ENCODE peak calls at places on chromosomes 7 and 10, in seven cellular contexts. L is lower leg skin, A is transverse colon, K is brain microvascular endothelial cell, G is epithelial cell of esophagus, X is epithelial cell of proximal tubule, D is BJ. U is an unnamed sample.
A peak's percentile ranks its signal among the peaks of the same experiment; 100 is the strongest.

GRCh38 chr10:1874533-1874932 is 137.2 kb upstream of the ADARB2 start:
- DNase-seq in L (no peak), A (no peak), K (no peak), G (no peak), X (no peak), D (no peak), U (no peak)

GRCh38 chr7:4842302-4843064 is 19.3 kb downstream of the PAPOLB start:
- DNase-seq in L (no peak), A (no peak), K (no peak), G (no peak), X (no peak), D (no peak), U (no peak)

GRCh38 chr7:92641921-92642511 is 51.8 kb upstream of the FAM133B start:
- DNase-seq in L (no peak), A (no peak), K (peak; percentile 84), G (peak; percentile 83), X (peak; percentile 98), D (no peak), U (no peak)

GRCh38 chr10:67808706-67809105 is 29.3 kb downstream of the DNAJC12 start:
- DNase-seq in L (no peak), A (no peak), K (no peak), G (no peak), X (no peak), D (no peak), U (no peak)

GRCh38 chr7:130274983-130275649 is 8.5 kb downstream of the CPA2 start:
- DNase-seq in L (no peak), A (no peak), K (no peak), G (no peak), X (no peak), D (no peak), U (no peak)

GRCh38 chr7:15407910-15408309 is 153.9 kb downstream of the AGMO start:
- DNase-seq in L (no peak), A (no peak), K (no peak), G (no peak), X (no peak), D (no peak), U (no peak)

GRCh38 chr10:79140083-79140793 is 71.5 kb downstream of the ZMIZ1 start:
- DNase-seq in L (no peak), A (no peak), K (no peak), G (no peak), X (no peak), D (no peak), U (no peak)

GRCh38 chr10:75024971-75025523 is 86.4 kb upstream of the SAMD8 start:
- DNase-seq in L (no peak), A (no peak), K (no peak), G (no peak), X (no peak), D (no peak), U (no peak)

GRCh38 chr10:106401161-106401560 is 763.3 kb downstream of the SORCS1 start:
- DNase-seq in L (no peak), A (no peak), K (no peak), G (peak; percentile 44), X (no peak), D (no peak), U (no peak)

GRCh38 chr10:54800677-54801480 is at the start of gene PCDH15:
- DNase-seq in L (no peak), A (no peak), K (no peak), G (peak; percentile 63), X (peak; percentile 25), D (no peak), U (no peak)

GRCh38 chr10:100887761-100888296 is 24.9 kb upstream of the SLF2 start:
- DNase-seq in L (peak; percentile 57), A (no peak), K (no peak), G (no peak), X (no peak), D (no peak), U (no peak)

GRCh38 chr7:36690514-36691187 is 33.6 kb downstream of the AOAH start:
- DNase-seq in L (no peak), A (no peak), K (no peak), G (no peak), X (no peak), D (no peak), U (no peak)

GRCh38 chr7:18117482-18117881 is 89.8 kb upstream of the PRPS1L1 start:
- DNase-seq in L (no peak), A (no peak), K (peak; percentile 67), G (peak; percentile 6), X (no peak), D (no peak), U (no peak)

GRCh38 chr10:77279207-77279606 is 358.4 kb downstream of the KCNMA1 start:
- DNase-seq in L (no peak), A (no peak), K (no peak), G (peak; percentile 45), X (no peak), D (no peak), U (peak; percentile 22)

GRCh38 chr10:119957451-119957850 is 64.9 kb downstream of the SEC23IP start:
- DNase-seq in L (no peak), A (no peak), K (no peak), G (no peak), X (no peak), D (no peak), U (no peak)

GRCh38 chr7:146773506-146773905 is 656.9 kb downstream of the CNTNAP2 start:
- DNase-seq in L (no peak), A (no peak), K (peak; percentile 23), G (no peak), X (no peak), D (no peak), U (no peak)

GRCh38 chr10:114103286-114103685 is 59.6 kb downstream of the ADRB1 start:
- DNase-seq in L (no peak), A (no peak), K (peak; percentile 42), G (peak; percentile 73), X (peak; percentile 13), D (peak; percentile 9), U (no peak)

GRCh38 chr7:69036301-69036700 is 562.0 kb upstream of the AUTS2 start:
- DNase-seq in L (peak; percentile 62), A (no peak), K (no peak), G (no peak), X (no peak), D (no peak), U (no peak)

GRCh38 chr10:18473424-18474110 is 177.8 kb downstream of the NSUN6 start:
- DNase-seq in L (no peak), A (no peak), K (peak; percentile 21), G (no peak), X (no peak), D (no peak), U (peak; percentile 23)

GRCh38 chr7:157474685-157475084 is 137.9 kb downstream of the DNAJB6 start:
- DNase-seq in L (peak; percentile 49), A (no peak), K (no peak), G (no peak), X (no peak), D (no peak), U (no peak)

GRCh38 chr10:18133046-18133445 is 7.2 kb upstream of the CACNB2 start:
- DNase-seq in L (no peak), A (no peak), K (no peak), G (no peak), X (no peak), D (no peak), U (no peak)

GRCh38 chr10:102775973-102776669 is 32.4 kb downstream of the WBP1L start:
- DNase-seq in L (peak; percentile 94), A (peak; percentile 59), K (peak; percentile 96), G (peak; percentile 65), X (no peak), D (no peak), U (peak; percentile 82)

GRCh38 chr7:22387583-22387982 is 30.6 kb upstream of the RAPGEF5 start:
- DNase-seq in L (no peak), A (no peak), K (peak; percentile 73), G (peak; percentile 45), X (no peak), D (no peak), U (no peak)

GRCh38 chr7:8423057-8423456 is 10.4 kb upstream of the NXPH1 start:
- DNase-seq in L (no peak), A (no peak), K (no peak), G (peak; percentile 43), X (no peak), D (no peak), U (no peak)

GRCh38 chr7:108114117-108114841 is 15.9 kb downstream of the LAMB4 start:
- DNase-seq in L (no peak), A (no peak), K (no peak), G (peak; percentile 66), X (no peak), D (no peak), U (no peak)

GRCh38 chr7:157977306-157977705 is 610.3 kb downstream of the PTPRN2 start:
- DNase-seq in L (peak; percentile 65), A (no peak), K (no peak), G (no peak), X (no peak), D (no peak), U (no peak)

GRCh38 chr10:102401735-102402511 is 6.4 kb downstream of the NFKB2 start:
- DNase-seq in L (no peak), A (no peak), K (peak; percentile 19), G (peak; percentile 92), X (no peak), D (no peak), U (no peak)

DNA sequence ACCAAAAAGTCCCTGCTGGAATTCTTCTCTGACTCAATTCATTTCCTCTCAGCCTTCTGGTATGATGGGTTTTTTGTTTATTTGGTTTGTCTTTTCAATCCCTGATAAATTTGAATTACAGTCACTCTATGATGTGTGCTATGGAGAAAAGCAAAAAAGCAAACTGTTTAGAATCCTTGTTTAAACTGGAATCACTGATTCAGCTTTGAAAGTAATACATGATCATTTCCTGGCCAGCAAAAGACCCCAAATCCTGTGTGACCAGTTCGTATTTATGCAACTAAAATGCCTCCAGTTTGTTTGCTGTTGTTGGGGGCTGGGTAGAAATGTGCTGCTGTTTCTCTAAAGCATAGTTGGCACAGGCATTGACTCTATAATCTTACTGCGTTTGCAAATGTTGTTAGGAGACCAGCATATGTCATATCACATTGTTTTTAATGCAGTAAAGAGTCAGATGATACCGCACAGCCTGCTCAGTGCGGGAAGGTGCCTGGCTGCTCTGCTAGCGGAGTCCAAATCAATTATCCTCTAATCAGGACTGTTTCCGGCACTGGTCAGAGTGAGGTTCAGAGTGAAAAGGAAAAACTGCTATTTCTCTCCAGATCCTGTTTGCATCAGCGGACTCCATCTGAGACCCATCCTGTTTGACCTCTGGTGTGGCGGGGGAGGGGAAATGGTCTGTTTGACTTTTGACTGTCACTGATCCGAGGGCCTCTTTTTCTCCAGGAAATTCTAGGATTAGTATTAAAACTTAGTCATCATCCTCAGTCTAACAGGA is 40.6 kb upstream of the ADD3 start:
- DNase-seq in L (no peak), A (no peak), K (peak; percentile 68), G (no peak), X (no peak), D (no peak), U (no peak)
- H3K4me3 ChIP-seq in L (no peak overlapping the region), A (no peak overlapping the region), K (no peak overlapping the region), G (no peak overlapping the region), X (no peak overlapping the region), D (no peak overlapping the region), U (no peak overlapping the region)

GRCh38 chr10:12847361-12847975 is 154.0 kb downstream of the CCDC3 start:
- DNase-seq in L (peak; percentile 76), A (no peak), K (no peak), G (no peak), X (no peak), D (no peak), U (no peak)
- TF ChIP-seq CTCF in L (no peak), A (peak; percentile 6), K (peak; percentile 55), G (no peak), X (peak; percentile 21), D (no peak), U (no peak)

GRCh38 chr10:62082729-62083412 is 181.4 kb downstream of the ARID5B start:
- DNase-seq in L (no peak), A (peak; percentile 37), K (peak; percentile 49), G (peak; percentile 46), X (no peak), D (no peak), U (no peak)
- H3K4me3 ChIP-seq in L (no peak overlapping the region), A (peak overlapping the region; percentile 22), K (no peak overlapping the region), G (no peak overlapping the region), X (no peak overlapping the region), D (no peak overlapping the region), U (peak overlapping the region; percentile 56)

GRCh38 chr7:155775691-155776090 is 36.6 kb downstream of the SHH start:
- DNase-seq in L (no peak), A (no peak), K (no peak), G (no peak), X (no peak), D (no peak), U (no peak)
- TF ChIP-seq CTCF in L (no peak), A (no peak), K (no peak), G (no peak), X (no peak), D (no peak), U (no peak)

U was measured in thoracic aorta.